ENCODE peak calls at places on chromosomes 16 and 17, in ten cellular contexts. Y is HFF-Myc, B is heart left ventricle, Z is kidney epithelial cell, N is Peyer's patch, X is GM23338, E is HFFc6, J is heart right ventricle, S is cardiac fibroblast, G is right lobe of liver. C is an unnamed sample.

GRCh38 chr17:6437466-6437865 is 2.5 kb upstream of the AIPL1 start:
- DNase-seq in Y (no peak), B (no peak), Z (no peak), N (no peak), X (peak; percentile 47), E (no peak), J (no peak), S (no peak), G (no peak), C (no peak)

GRCh38 chr17:77471984-77472836 is 331.4 kb downstream of the SEC14L1 start:
- DNase-seq in Y (no peak), B (no peak), Z (no peak), N (no peak), X (peak; percentile 86), E (peak; percentile 46), J (peak; percentile 27), S (peak; percentile 96), G (no peak), C (peak; percentile 79)

GRCh38 chr17:39099686-39100293 is 51.6 kb downstream of the PLXDC1 start:
- DNase-seq in Y (no peak), B (no peak), Z (no peak), N (no peak), X (no peak), E (no peak), J (peak; percentile 37), S (peak; percentile 90), G (no peak), C (no peak)

GRCh38 chr16:61128545-61129323 is 907.5 kb downstream of the CDH8 start:
- DNase-seq in Y (no peak), B (peak; percentile 51), Z (no peak), N (no peak), X (peak; percentile 61), E (no peak), J (peak; percentile 8), S (no peak), G (no peak), C (peak; percentile 58)

GRCh38 chr16:11632455-11632921 is 35.8 kb upstream of the SNN start:
- DNase-seq in Y (no peak), B (peak; percentile 71), Z (peak; percentile 50), N (no peak), X (no peak), E (peak; percentile 76), J (peak; percentile 47), S (peak; percentile 95), G (peak; percentile 54), C (peak; percentile 84)

GRCh38 chr16:30680326-30680725 is 18.6 kb upstream of the SRCAP start:
- DNase-seq in Y (no peak), B (no peak), Z (no peak), N (no peak), X (no peak), E (no peak), J (no peak), S (no peak), G (no peak), C (no peak)

GRCh38 chr16:88569614-88569984 is 604 bp upstream of the ZC3H18 start:
- DNase-seq in Y (no peak), B (no peak), Z (no peak), N (no peak), X (peak; percentile 34), E (peak; percentile 4), J (peak; percentile 37), S (peak; percentile 7), G (peak; percentile 49), C (peak; percentile 72)

GRCh38 chr17:73343168-73343634 is 31.4 kb upstream of the CDC42EP4 start:
- DNase-seq in Y (peak; percentile 70), B (peak; percentile 80), Z (no peak), N (peak; percentile 18), X (peak; percentile 89), E (no peak), J (peak; percentile 67), S (peak; percentile 89), G (no peak), C (no peak)

GRCh38 chr16:55001931-55002330 is 71.3 kb downstream of the IRX5 start:
- DNase-seq in Y (no peak), B (no peak), Z (no peak), N (no peak), X (no peak), E (peak; percentile 38), J (no peak), S (no peak), G (no peak), C (no peak)

GRCh38 chr16:81437860-81438259 is 6.7 kb upstream of the CMIP start:
- DNase-seq in Y (no peak), B (no peak), Z (no peak), N (no peak), X (no peak), E (no peak), J (no peak), S (no peak), G (no peak), C (no peak)

GRCh38 chr16:66658143-66658859 is 38.2 kb downstream of the CMTM4 start:
- DNase-seq in Y (no peak), B (no peak), Z (no peak), N (no peak), X (peak; percentile 37), E (no peak), J (no peak), S (no peak), G (no peak), C (no peak)

GRCh38 chr17:50396261-50397110 is 837 bp downstream of the LRRC59 start:
- DNase-seq in Y (no peak), B (no peak), Z (no peak), N (no peak), X (peak; percentile 19), E (peak; percentile 26), J (no peak), S (peak; percentile 73), G (peak; percentile 54), C (peak; percentile 76)

GRCh38 chr17:71338396-71338795 is 782.4 kb upstream of the SOX9 start:
- DNase-seq in Y (peak; percentile 45), B (no peak), Z (no peak), N (no peak), X (no peak), E (no peak), J (no peak), S (peak; percentile 42), G (no peak), C (no peak)

GRCh38 chr17:35713069-35713728 is 18.2 kb upstream of the RASL10B start:
- DNase-seq in Y (peak; percentile 57), B (no peak), Z (peak; percentile 38), N (no peak), X (no peak), E (peak; percentile 88), J (no peak), S (peak; percentile 91), G (peak; percentile 70), C (no peak)

GRCh38 chr17:59684967-59685366 is 22.3 kb downstream of the PTRH2 start:
- DNase-seq in Y (no peak), B (no peak), Z (no peak), N (no peak), X (no peak), E (no peak), J (no peak), S (no peak), G (no peak), C (no peak)

DNA sequence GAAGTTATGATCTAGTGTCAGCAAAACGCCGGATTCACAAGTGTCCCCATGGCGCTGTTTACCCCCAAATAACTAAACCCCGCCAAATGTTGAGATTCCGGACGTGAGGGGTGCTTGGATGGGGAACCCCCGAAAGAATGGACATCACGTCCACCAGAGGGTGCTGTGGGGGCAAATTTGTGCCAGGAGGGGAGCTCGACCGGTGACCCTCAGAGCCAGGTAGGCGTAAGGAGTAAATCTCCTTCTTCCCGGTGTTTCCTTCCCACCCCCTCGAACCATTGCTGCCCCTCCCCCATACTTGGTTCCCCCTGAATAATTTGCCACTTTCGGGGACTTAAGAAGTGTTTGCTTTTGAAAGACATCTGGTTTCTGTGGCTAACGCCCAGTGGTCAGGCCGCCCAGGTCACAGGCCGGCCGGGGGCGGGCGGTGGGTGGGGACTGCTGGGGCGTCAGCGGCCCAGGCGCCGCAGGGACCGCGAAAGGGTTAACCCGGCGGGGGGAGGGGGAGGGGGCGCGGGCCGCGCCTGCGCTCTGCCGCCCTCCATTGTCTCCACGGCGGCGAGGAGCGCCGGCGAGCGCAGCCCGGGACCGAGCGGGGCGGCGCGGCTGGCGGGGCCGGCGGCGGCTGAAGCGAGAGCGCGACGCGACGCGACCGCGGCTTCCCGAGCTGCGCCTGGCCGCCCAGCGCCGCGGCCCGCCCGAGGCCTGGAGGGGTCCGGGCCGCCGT is at the start of gene ZNRF1:
- DNase-seq in Y (peak; percentile 38), B (peak; percentile 94), Z (peak; percentile 19), N (peak; percentile 64), X (peak; percentile 92), E (peak; percentile 51), J (peak; percentile 90), S (peak; percentile 87), G (peak; percentile 88), C (peak; percentile 92)
- TF ChIP-seq CTCF in Y (peak; percentile 69), B (peak; percentile 77), Z (peak; percentile 62), N (peak; percentile 86), X (peak; percentile 87), E (peak; percentile 94), J (peak; percentile 73), S (peak; percentile 73), G (peak; percentile 76), C (peak; percentile 79)

GRCh38 chr17:81712468-81713003 is 452 bp downstream of the SLC25A10 start:
- DNase-seq in Y (no peak), B (no peak), Z (no peak), N (no peak), X (no peak), E (peak; percentile 36), J (peak; percentile 44), S (no peak), G (peak; percentile 61), C (no peak)
- TF ChIP-seq CTCF in Y (no peak), B (no peak), Z (peak; percentile 14), N (peak; percentile 40), X (peak; percentile 20), E (peak; percentile 44), J (no peak), S (no peak), G (no peak), C (no peak)

GRCh38 chr17:81716674-81716996 is 4.6 kb downstream of the SLC25A10 start:
- DNase-seq in Y (no peak), B (no peak), Z (no peak), N (no peak), X (no peak), E (no peak), J (no peak), S (no peak), G (no peak), C (peak; percentile 61)
- TF ChIP-seq CTCF in Y (no peak), B (no peak), Z (no peak), N (no peak), X (no peak), E (no peak), J (no peak), S (no peak), G (no peak), C (no peak)

GRCh38 chr16:75478480-75479345 is 14.2 kb upstream of the TMEM170A start:
- DNase-seq in Y (no peak), B (no peak), Z (no peak), N (no peak), X (no peak), E (no peak), J (no peak), S (no peak), G (no peak), C (no peak)
- TF ChIP-seq CTCF in Y (no peak), B (no peak), Z (no peak), N (no peak), X (no peak), E (no peak), J (no peak), S (no peak), G (no peak), C (no peak)